ENCODE peak calls at places on chromosomes 4 and X, in seven cellular contexts. One of them, this sample, is unnamed.
A peak's percentile ranks its signal among the peaks of the same experiment; 100 is the strongest.

GRCh38 chrX:143580266-143580665 is 55.6 kb downstream of the SLITRK4 start:
- DNase-seq in fibroblast of lung: no peak
- DNase-seq in body of pancreas: peak; percentile 26
- DNase-seq in transverse colon: no peak
- DNase-seq in lung: no peak
- DNase-seq in IMR-90: no peak
- DNase-seq in vagina: no peak
- DNase-seq in this sample: no peak

GRCh38 chr4:152778656-152779512 is 646 bp downstream of the TIGD4 start:
- DNase-seq in fibroblast of lung: no peak
- DNase-seq in body of pancreas: peak; percentile 35
- DNase-seq in transverse colon: peak; percentile 32
- DNase-seq in lung: no peak
- DNase-seq in IMR-90: peak; percentile 3
- DNase-seq in vagina: no peak
- DNase-seq in this sample: peak; percentile 49

GRCh38 chr4:87118826-87119225 is 101.6 kb downstream of the KLHL8 start:
- DNase-seq in fibroblast of lung: peak; percentile 89
- DNase-seq in body of pancreas: no peak
- DNase-seq in transverse colon: no peak
- DNase-seq in lung: no peak
- DNase-seq in IMR-90: peak; percentile 93
- DNase-seq in vagina: no peak
- DNase-seq in this sample: no peak

GRCh38 chrX:145853181-145853580 is 35.6 kb downstream of the SLITRK2 start:
- DNase-seq in fibroblast of lung: no peak
- DNase-seq in body of pancreas: no peak
- DNase-seq in transverse colon: no peak
- DNase-seq in lung: no peak
- DNase-seq in IMR-90: no peak
- DNase-seq in vagina: no peak
- DNase-seq in this sample: no peak

GRCh38 chr4:188417181-188417580 is 277.9 kb downstream of the TRIML1 start:
- DNase-seq in fibroblast of lung: no peak
- DNase-seq in body of pancreas: no peak
- DNase-seq in transverse colon: no peak
- DNase-seq in lung: no peak
- DNase-seq in IMR-90: peak; percentile 15
- DNase-seq in vagina: no peak
- DNase-seq in this sample: no peak

GRCh38 chrX:9847071-9847470 is 60.8 kb downstream of the SHROOM2 start:
- DNase-seq in fibroblast of lung: peak; percentile 80
- DNase-seq in body of pancreas: no peak
- DNase-seq in transverse colon: no peak
- DNase-seq in lung: no peak
- DNase-seq in IMR-90: peak; percentile 72
- DNase-seq in vagina: no peak
- DNase-seq in this sample: no peak

GRCh38 chr4:1686440-1687036 is 2.4 kb upstream of the FAM53A start:
- DNase-seq in fibroblast of lung: no peak
- DNase-seq in body of pancreas: no peak
- DNase-seq in transverse colon: no peak
- DNase-seq in lung: no peak
- DNase-seq in IMR-90: no peak
- DNase-seq in vagina: no peak
- DNase-seq in this sample: no peak

GRCh38 chrX:110561036-110561435 is 202.4 kb downstream of the RTL9 start:
- DNase-seq in fibroblast of lung: peak; percentile 36
- DNase-seq in body of pancreas: no peak
- DNase-seq in transverse colon: no peak
- DNase-seq in lung: no peak
- DNase-seq in IMR-90: no peak
- DNase-seq in vagina: no peak
- DNase-seq in this sample: no peak

GRCh38 chr4:169723207-169723606 is 34.5 kb downstream of the HPF1 start:
- DNase-seq in fibroblast of lung: no peak
- DNase-seq in body of pancreas: peak; percentile 22
- DNase-seq in transverse colon: no peak
- DNase-seq in lung: no peak
- DNase-seq in IMR-90: no peak
- DNase-seq in vagina: no peak
- DNase-seq in this sample: no peak

GRCh38 chrX:2829066-2829430 is 318 bp downstream of the GYG2 start:
- DNase-seq in fibroblast of lung: no peak
- DNase-seq in body of pancreas: peak; percentile 29
- DNase-seq in transverse colon: peak; percentile 12
- DNase-seq in lung: no peak
- DNase-seq in IMR-90: no peak
- DNase-seq in vagina: no peak
- DNase-seq in this sample: no peak

GRCh38 chrX:136531951-136532350 is at the start of gene VGLL1:
- DNase-seq in fibroblast of lung: no peak
- DNase-seq in body of pancreas: no peak
- DNase-seq in transverse colon: no peak
- DNase-seq in lung: no peak
- DNase-seq in IMR-90: no peak
- DNase-seq in vagina: no peak
- DNase-seq in this sample: no peak

GRCh38 chr4:90606781-90607180 is 479.6 kb downstream of the CCSER1 start:
- DNase-seq in fibroblast of lung: no peak
- DNase-seq in body of pancreas: no peak
- DNase-seq in transverse colon: no peak
- DNase-seq in lung: no peak
- DNase-seq in IMR-90: no peak
- DNase-seq in vagina: no peak
- DNase-seq in this sample: no peak

GRCh38 chrX:133250184-133251080 is 32.3 kb upstream of the TFDP3 start:
- DNase-seq in fibroblast of lung: no peak
- DNase-seq in body of pancreas: no peak
- DNase-seq in transverse colon: no peak
- DNase-seq in lung: no peak
- DNase-seq in IMR-90: no peak
- DNase-seq in vagina: no peak
- DNase-seq in this sample: no peak

GRCh38 chr4:23171971-23172370 is 479.2 kb downstream of the GBA3 start:
- DNase-seq in fibroblast of lung: peak; percentile 33
- DNase-seq in body of pancreas: no peak
- DNase-seq in transverse colon: no peak
- DNase-seq in lung: no peak
- DNase-seq in IMR-90: no peak
- DNase-seq in vagina: no peak
- DNase-seq in this sample: no peak

GRCh38 chrX:23403849-23404248 is 69.2 kb downstream of the PTCHD1 start:
- DNase-seq in fibroblast of lung: no peak
- DNase-seq in body of pancreas: no peak
- DNase-seq in transverse colon: no peak
- DNase-seq in lung: no peak
- DNase-seq in IMR-90: no peak
- DNase-seq in vagina: no peak
- DNase-seq in this sample: no peak

GRCh38 chr4:171017596-171017995 is 795.6 kb upstream of the GALNTL6 start:
- DNase-seq in fibroblast of lung: no peak
- DNase-seq in body of pancreas: no peak
- DNase-seq in transverse colon: no peak
- DNase-seq in lung: no peak
- DNase-seq in IMR-90: no peak
- DNase-seq in vagina: no peak
- DNase-seq in this sample: no peak

GRCh38 chr4:92387459-92388069 is 83.8 kb downstream of the GRID2 start:
- DNase-seq in fibroblast of lung: peak; percentile 46
- DNase-seq in body of pancreas: peak; percentile 9
- DNase-seq in transverse colon: no peak
- DNase-seq in lung: no peak
- DNase-seq in IMR-90: peak; percentile 53
- DNase-seq in vagina: no peak
- DNase-seq in this sample: no peak

GRCh38 chrX:3345281-3346081 is 971 bp downstream of the MXRA5 start:
- DNase-seq in fibroblast of lung: peak; percentile 56
- DNase-seq in body of pancreas: peak; percentile 86
- DNase-seq in transverse colon: no peak
- DNase-seq in lung: no peak
- DNase-seq in IMR-90: no peak
- DNase-seq in vagina: no peak
- DNase-seq in this sample: peak; percentile 66

GRCh38 chr4:37902212-37902611 is 11.3 kb downstream of the TBC1D1 start:
- DNase-seq in fibroblast of lung: no peak
- DNase-seq in body of pancreas: peak; percentile 23
- DNase-seq in transverse colon: no peak
- DNase-seq in lung: no peak
- DNase-seq in IMR-90: no peak
- DNase-seq in vagina: no peak
- DNase-seq in this sample: no peak

GRCh38 chr4:109588176-109588575 is 28.1 kb downstream of the MCUB start:
- DNase-seq in fibroblast of lung: no peak
- DNase-seq in body of pancreas: no peak
- DNase-seq in transverse colon: no peak
- DNase-seq in lung: no peak
- DNase-seq in IMR-90: no peak
- DNase-seq in vagina: no peak
- DNase-seq in this sample: no peak

GRCh38 chr4:136203199-136203598 is 1329.1 kb downstream of the PCDH18 start:
- DNase-seq in fibroblast of lung: no peak
- DNase-seq in body of pancreas: no peak
- DNase-seq in transverse colon: no peak
- DNase-seq in lung: no peak
- DNase-seq in IMR-90: no peak
- DNase-seq in vagina: no peak
- DNase-seq in this sample: no peak

GRCh38 chr4:64368741-64369140 is 40.5 kb downstream of the TECRL start:
- DNase-seq in fibroblast of lung: no peak
- DNase-seq in body of pancreas: no peak
- DNase-seq in transverse colon: no peak
- DNase-seq in lung: no peak
- DNase-seq in IMR-90: no peak
- DNase-seq in vagina: no peak
- DNase-seq in this sample: no peak
- TF ChIP-seq CTCF in fibroblast of lung: no peak
- TF ChIP-seq CTCF in body of pancreas: no peak
- TF ChIP-seq CTCF in transverse colon: no peak
- TF ChIP-seq CTCF in lung: no peak
- TF ChIP-seq CTCF in IMR-90: no peak
- TF ChIP-seq CTCF in vagina: no peak
- TF ChIP-seq CTCF in this sample: no peak

GRCh38 chrX:630922-631496 is 418 bp downstream of the SHOX start:
- DNase-seq in fibroblast of lung: no peak
- DNase-seq in body of pancreas: no peak
- DNase-seq in transverse colon: no peak
- DNase-seq in lung: no peak
- DNase-seq in IMR-90: no peak
- DNase-seq in vagina: no peak
- DNase-seq in this sample: no peak

GRCh38 chrX:634306-634958 is 3.8 kb downstream of the SHOX start:
- DNase-seq in fibroblast of lung: no peak
- DNase-seq in body of pancreas: no peak
- DNase-seq in transverse colon: no peak
- DNase-seq in lung: no peak
- DNase-seq in IMR-90: no peak
- DNase-seq in vagina: no peak
- DNase-seq in this sample: no peak

GRCh38 chrX:633655-634305 is 3.2 kb downstream of the SHOX start:
- DNase-seq in fibroblast of lung: no peak
- DNase-seq in body of pancreas: no peak
- DNase-seq in transverse colon: no peak
- DNase-seq in lung: no peak
- DNase-seq in IMR-90: no peak
- DNase-seq in vagina: no peak
- DNase-seq in this sample: no peak

GRCh38 chrX:633043-633654 is 2.6 kb downstream of the SHOX start:
- DNase-seq in fibroblast of lung: no peak
- DNase-seq in body of pancreas: no peak
- DNase-seq in transverse colon: no peak
- DNase-seq in lung: no peak
- DNase-seq in IMR-90: no peak
- DNase-seq in vagina: no peak
- DNase-seq in this sample: no peak

DNA sequence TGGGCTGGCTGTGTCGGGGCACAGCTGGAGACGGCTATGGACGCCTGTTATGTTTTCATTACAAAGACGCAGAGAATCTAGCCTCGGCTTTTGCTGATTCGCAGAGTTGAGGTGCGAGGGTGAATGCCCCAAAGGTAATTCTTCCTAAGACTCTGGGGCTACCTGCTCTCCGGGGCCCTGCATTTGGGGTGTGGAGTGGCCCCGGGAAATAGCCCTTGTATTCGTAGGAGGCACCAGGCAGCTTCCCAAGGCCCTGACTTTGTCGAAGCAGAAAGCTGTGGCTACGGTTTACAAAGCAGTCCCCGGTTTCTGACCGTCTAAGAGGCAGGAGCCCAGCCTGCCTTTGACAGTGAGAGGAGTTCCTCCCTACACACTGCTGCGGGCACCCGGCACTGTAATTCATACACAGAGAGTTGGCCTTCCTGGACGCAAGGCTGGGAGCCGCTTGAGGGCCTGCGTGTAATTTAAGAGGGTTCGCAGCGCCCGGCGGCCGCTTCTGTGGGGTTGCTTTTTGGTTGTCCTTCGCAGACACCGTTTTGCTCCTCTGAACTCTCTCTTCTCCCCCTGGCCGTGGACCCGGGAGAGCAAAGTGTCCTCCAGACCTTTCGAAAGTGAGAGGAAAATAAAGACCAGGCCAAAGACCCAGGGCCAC is 1.9 kb downstream of the SHOX start:
- DNase-seq in fibroblast of lung: no peak
- DNase-seq in body of pancreas: no peak
- DNase-seq in transverse colon: no peak
- DNase-seq in lung: no peak
- DNase-seq in IMR-90: no peak
- DNase-seq in vagina: no peak
- DNase-seq in this sample: no peak
- H3K9me3 ChIP-seq in fibroblast of lung: no peaks in the 10 kb centered on the region
- H3K9me3 ChIP-seq in body of pancreas: no peaks in the 10 kb centered on the region
- H3K9me3 ChIP-seq in transverse colon: no peaks in the 10 kb centered on the region
- H3K9me3 ChIP-seq in lung: no peaks in the 10 kb centered on the region
- H3K9me3 ChIP-seq in IMR-90: no peaks in the 10 kb centered on the region
- H3K9me3 ChIP-seq in vagina: no peaks in the 10 kb centered on the region
- H3K9me3 ChIP-seq in this sample: no peaks in the 10 kb centered on the region

DNA sequence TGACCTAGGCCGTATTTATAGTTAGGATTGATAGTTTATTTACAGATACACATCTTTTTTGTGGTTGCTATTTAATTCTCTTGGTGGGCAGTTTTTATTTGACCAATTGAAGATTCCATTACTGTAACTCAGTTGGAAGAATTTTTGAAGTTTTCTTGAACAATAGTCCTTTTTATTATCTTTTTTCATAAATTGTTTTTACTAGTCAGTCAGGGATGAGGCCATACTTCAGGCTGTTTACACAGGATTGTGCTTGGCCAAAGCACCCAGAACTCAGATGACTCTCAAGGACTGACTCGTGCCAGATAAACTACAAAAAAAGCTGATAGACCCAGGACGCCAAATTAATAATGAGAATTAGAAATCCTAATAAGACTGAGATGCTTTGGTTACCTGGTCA is 7.0 kb downstream of the HERC3 start:
- DNase-seq in fibroblast of lung: peak; percentile 75
- DNase-seq in body of pancreas: peak; percentile 19
- DNase-seq in transverse colon: no peak
- DNase-seq in lung: no peak
- DNase-seq in IMR-90: peak; percentile 74
- DNase-seq in vagina: no peak
- DNase-seq in this sample: no peak
- H3K4me3 ChIP-seq in fibroblast of lung: no peak overlapping the region
- H3K4me3 ChIP-seq in body of pancreas: no peak overlapping the region
- H3K4me3 ChIP-seq in transverse colon: no peak overlapping the region
- H3K4me3 ChIP-seq in lung: no peak overlapping the region
- H3K4me3 ChIP-seq in IMR-90: no peak overlapping the region
- H3K4me3 ChIP-seq in vagina: peak overlapping the region; percentile 12
- H3K4me3 ChIP-seq in this sample: no peak overlapping the region

GRCh38 chrX:113929004-113929403 is 654.9 kb upstream of the HTR2C start:
- DNase-seq in fibroblast of lung: peak; percentile 20
- DNase-seq in body of pancreas: peak; percentile 27
- DNase-seq in transverse colon: peak; percentile 17
- DNase-seq in lung: peak; percentile 39
- DNase-seq in IMR-90: peak; percentile 10
- DNase-seq in vagina: no peak
- DNase-seq in this sample: no peak
- TF ChIP-seq CTCF in fibroblast of lung: no peak
- TF ChIP-seq CTCF in body of pancreas: peak; percentile 41
- TF ChIP-seq CTCF in transverse colon: peak; percentile 47
- TF ChIP-seq CTCF in lung: peak; percentile 18
- TF ChIP-seq CTCF in IMR-90: peak; percentile 37
- TF ChIP-seq CTCF in vagina: no peak
- TF ChIP-seq CTCF in this sample: no peak

This sample was measured in breast epithelium.